ENCODE peak calls at places on chromosomes 13 and 19, in six cellular contexts. K, G, A, E, L and D are unnamed samples.

GRCh38 chr19:50906217-50906616 is 5.0 kb downstream of the KLK4 start:
- DNase-seq in K (no peak), G (no peak), A (no peak), E (no peak), L (peak), D (no peak)

GRCh38 chr19:55377356-55378131 is 918 bp downstream of the TMEM190 start:
- DNase-seq in K (no peak), G (no peak), A (no peak), E (no peak), L (no peak), D (no peak)

GRCh38 chr19:41478171-41478570 is 35.2 kb downstream of the ERICH4 start:
- DNase-seq in K (no peak), G (peak), A (no peak), E (no peak), L (no peak), D (no peak)

GRCh38 chr13:37412271-37412683 is 186.3 kb downstream of the POSTN start:
- DNase-seq in K (no peak), G (no peak), A (no peak), E (no peak), L (no peak), D (no peak)

GRCh38 chr13:110771194-110771593 is 57.7 kb downstream of the ING1 start:
- DNase-seq in K (no peak), G (no peak), A (no peak), E (no peak), L (no peak), D (no peak)

GRCh38 chr19:18153555-18154134 is 682 bp downstream of the PIK3R2 start:
- DNase-seq in K (no peak), G (peak), A (no peak), E (no peak), L (no peak), D (no peak)

GRCh38 chr13:106446011-106446410 is 89.5 kb downstream of the EFNB2 start:
- DNase-seq in K (no peak), G (no peak), A (no peak), E (no peak), L (no peak), D (no peak)

GRCh38 chr13:104592127-104592526 is 1525.9 kb upstream of the SLC10A2 start:
- DNase-seq in K (no peak), G (no peak), A (no peak), E (no peak), L (no peak), D (peak)

GRCh38 chr13:112324121-112324520 is 52.0 kb upstream of the SPACA7 start:
- DNase-seq in K (no peak), G (no peak), A (no peak), E (no peak), L (no peak), D (no peak)

GRCh38 chr19:42111811-42112210 is 20.4 kb downstream of the POU2F2 start:
- DNase-seq in K (no peak), G (no peak), A (no peak), E (no peak), L (no peak), D (peak)

GRCh38 chr19:50501186-50501567 is 9.8 kb downstream of the JOSD2 start:
- DNase-seq in K (no peak), G (peak), A (no peak), E (no peak), L (no peak), D (no peak)

GRCh38 chr19:4474504-4475136 is 2.5 kb downstream of the HDGFL2 start:
- DNase-seq in K (no peak), G (no peak), A (no peak), E (no peak), L (no peak), D (peak)

GRCh38 chr13:40402931-40403412 is 263.5 kb downstream of the FOXO1 start:
- DNase-seq in K (no peak), G (peak), A (no peak), E (no peak), L (no peak), D (peak)

DNA sequence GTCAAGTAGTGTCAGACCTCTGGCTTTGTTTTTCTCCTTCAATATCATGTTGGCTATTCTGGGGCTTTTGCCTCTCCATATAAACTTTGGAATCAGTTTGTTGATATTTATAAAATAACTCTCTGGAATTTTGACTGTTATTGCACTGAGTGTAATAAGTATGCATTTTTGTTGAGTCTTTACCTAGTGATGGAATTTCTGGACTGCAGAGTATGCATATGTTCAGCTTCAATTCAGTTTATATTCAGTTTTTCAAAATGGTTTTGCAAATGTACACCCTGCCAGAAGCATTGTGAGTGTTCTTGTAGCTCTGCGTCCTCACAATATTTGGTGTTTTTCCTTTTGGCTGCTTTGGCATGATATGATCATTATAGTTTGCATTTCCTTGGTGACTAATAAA is 43.1 kb downstream of the RASL11A start:
- DNase-seq in K (no peak), G (no peak), A (no peak), E (no peak), L (no peak), D (no peak)
- TF ChIP-seq CTCF in K (no peak), G (no peak), A (no peak), E (no peak), L (no peak), D (no peak)

GRCh38 chr19:15759962-15760565 is 22.3 kb downstream of the OR10H3 start:
- DNase-seq in K (no peak), G (no peak), A (no peak), E (no peak), L (no peak), D (no peak)
- TF ChIP-seq CTCF in K (no peak), G (no peak), A (no peak), E (no peak), L (no peak), D (no peak)

DNA sequence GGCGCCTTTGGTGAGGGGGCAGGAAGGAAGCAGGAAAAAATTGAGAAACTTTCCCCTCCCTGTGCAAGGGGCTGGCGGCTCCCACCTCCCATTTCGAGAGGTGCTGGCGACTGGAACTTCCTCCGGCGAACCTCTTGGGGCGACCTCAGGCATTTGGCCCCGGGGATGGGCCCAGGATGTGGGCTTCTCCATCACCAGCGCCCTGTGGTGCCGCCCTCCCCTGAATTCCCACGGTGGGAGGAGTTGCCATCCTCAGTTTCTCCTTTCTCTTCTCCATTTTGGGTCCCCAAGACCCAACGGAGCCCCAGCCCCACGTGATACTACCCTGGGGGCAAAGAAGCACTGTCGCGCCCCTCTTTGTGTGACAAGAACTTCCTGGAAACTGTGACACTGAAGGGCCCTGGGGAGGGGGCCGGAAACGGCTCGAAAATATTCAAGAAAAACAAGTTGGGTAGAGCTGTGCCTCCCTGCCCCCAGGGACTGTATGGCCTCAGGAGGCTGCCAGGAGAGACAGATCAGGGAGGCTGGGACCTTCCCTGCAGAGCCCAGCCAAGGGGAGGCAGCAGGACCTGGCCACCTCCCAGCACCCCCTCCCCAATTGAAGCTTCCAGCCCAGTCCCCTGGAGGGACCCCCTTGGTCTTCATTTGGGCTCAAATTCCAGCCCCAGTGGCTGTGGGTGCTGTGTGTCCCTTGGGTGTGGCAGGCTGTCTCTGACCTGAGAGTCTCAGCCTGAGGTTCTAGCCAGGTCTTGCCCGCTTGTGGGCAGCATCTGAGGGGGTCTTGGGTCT is 16.2 kb upstream of the AP1M2 start:
- DNase-seq in K (no peak), G (peak), A (no peak), E (no peak), L (no peak), D (no peak)
- TF ChIP-seq CTCF in K (no peak), G (peak), A (no peak), E (no peak), L (no peak), D (no peak)

DNA sequence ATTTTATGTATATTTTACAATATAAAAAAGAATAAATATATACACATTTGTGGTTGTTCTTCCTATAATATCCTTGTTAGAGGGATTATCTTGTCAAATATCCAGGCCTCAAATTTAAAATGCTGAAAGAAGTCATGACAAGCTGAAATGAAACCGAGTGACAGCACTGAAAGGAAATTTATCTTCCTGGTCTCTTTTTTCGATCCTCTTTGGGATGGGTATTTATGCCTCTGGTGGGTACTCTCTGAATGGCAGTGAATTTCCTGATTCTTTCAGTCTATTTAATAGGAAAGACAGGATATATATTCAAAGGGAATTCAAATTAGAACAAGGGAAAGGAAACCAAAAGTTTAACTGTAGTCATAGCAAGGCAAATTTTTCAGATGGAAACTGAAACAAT is 98.0 kb downstream of the DLEU7 start:
- DNase-seq in K (no peak), G (no peak), A (no peak), E (no peak), L (no peak), D (no peak)
- TF ChIP-seq CTCF in K (no peak), G (no peak), A (no peak), E (no peak), L (no peak), D (no peak)